ENCODE peak calls at places on chromosomes 16 and 17, in five cellular contexts. One of them, this sample, is unnamed.

GRCh38 chr17:48970865-48971687 is 2.7 kb upstream of the GIP start:
- DNase-seq in left ventricle myocardium inferior: no peak
- DNase-seq in ascending aorta: no peak
- DNase-seq in bronchial epithelial cell: no peak
- DNase-seq in prostate gland: no peak
- DNase-seq in this sample: no peak

GRCh38 chr16:11677959-11678881 is 10.0 kb downstream of the SNN start:
- DNase-seq in ascending aorta: no peak
- DNase-seq in left ventricle myocardium inferior: no peak
- DNase-seq in bronchial epithelial cell: no peak
- DNase-seq in prostate gland: no peak
- DNase-seq in this sample: no peak

GRCh38 chr17:39666231-39666600 is 1.1 kb downstream of the TCAP start:
- DNase-seq in left ventricle myocardium inferior: peak
- DNase-seq in ascending aorta: no peak
- DNase-seq in prostate gland: no peak
- DNase-seq in bronchial epithelial cell: no peak
- DNase-seq in this sample: no peak

GRCh38 chr16:80670170-80670865 is 129.5 kb downstream of the DYNLRB2 start:
- DNase-seq in prostate gland: no peak
- DNase-seq in ascending aorta: no peak
- DNase-seq in left ventricle myocardium inferior: no peak
- DNase-seq in bronchial epithelial cell: no peak
- DNase-seq in this sample: no peak

GRCh38 chr16:57533618-57534336 is 2.6 kb downstream of the CCDC102A start:
- DNase-seq in left ventricle myocardium inferior: no peak
- DNase-seq in ascending aorta: peak
- DNase-seq in prostate gland: no peak
- DNase-seq in bronchial epithelial cell: no peak
- DNase-seq in this sample: no peak

GRCh38 chr17:17180741-17181525 is 25.2 kb downstream of the PLD6 start:
- DNase-seq in bronchial epithelial cell: no peak
- DNase-seq in left ventricle myocardium inferior: peak
- DNase-seq in ascending aorta: no peak
- DNase-seq in prostate gland: no peak
- DNase-seq in this sample: no peak

GRCh38 chr16:35391328-35391727 is 1931.9 kb downstream of the TP53TG3F start:
- DNase-seq in ascending aorta: no peak
- DNase-seq in bronchial epithelial cell: peak
- DNase-seq in prostate gland: peak
- DNase-seq in left ventricle myocardium inferior: peak
- DNase-seq in this sample: peak

GRCh38 chr17:57432507-57433277 is 176.4 kb downstream of the MSI2 start:
- DNase-seq in prostate gland: no peak
- DNase-seq in ascending aorta: no peak
- DNase-seq in bronchial epithelial cell: no peak
- DNase-seq in left ventricle myocardium inferior: no peak
- DNase-seq in this sample: no peak

GRCh38 chr17:32486701-32487459 is at the start of gene CDK5R1:
- DNase-seq in ascending aorta: no peak
- DNase-seq in prostate gland: peak
- DNase-seq in bronchial epithelial cell: no peak
- DNase-seq in left ventricle myocardium inferior: peak
- DNase-seq in this sample: no peak

GRCh38 chr17:17111401-17112393 is 69.4 kb downstream of the MPRIP start:
- DNase-seq in bronchial epithelial cell: no peak
- DNase-seq in left ventricle myocardium inferior: peak
- DNase-seq in ascending aorta: no peak
- DNase-seq in prostate gland: no peak
- DNase-seq in this sample: no peak

GRCh38 chr16:11035096-11035495 is 90.7 kb downstream of the CLEC16A start:
- DNase-seq in prostate gland: no peak
- DNase-seq in left ventricle myocardium inferior: no peak
- DNase-seq in ascending aorta: no peak
- DNase-seq in bronchial epithelial cell: no peak
- DNase-seq in this sample: no peak

GRCh38 chr16:31183432-31184428 is 3.8 kb downstream of the FUS start:
- DNase-seq in ascending aorta: no peak
- DNase-seq in prostate gland: no peak
- DNase-seq in left ventricle myocardium inferior: no peak
- DNase-seq in bronchial epithelial cell: no peak
- DNase-seq in this sample: no peak

GRCh38 chr17:17628388-17629008 is 37.0 kb upstream of the PEMT start:
- DNase-seq in left ventricle myocardium inferior: no peak
- DNase-seq in bronchial epithelial cell: no peak
- DNase-seq in prostate gland: no peak
- DNase-seq in ascending aorta: no peak
- DNase-seq in this sample: peak

GRCh38 chr17:57861737-57862409 is 12.0 kb upstream of the MRPS23 start:
- DNase-seq in bronchial epithelial cell: no peak
- DNase-seq in prostate gland: peak
- DNase-seq in left ventricle myocardium inferior: peak
- DNase-seq in ascending aorta: peak
- DNase-seq in this sample: no peak

GRCh38 chr17:78019367-78019975 is 61.0 kb downstream of the TNRC6C start:
- DNase-seq in bronchial epithelial cell: peak
- DNase-seq in left ventricle myocardium inferior: no peak
- DNase-seq in ascending aorta: no peak
- DNase-seq in prostate gland: no peak
- DNase-seq in this sample: peak

GRCh38 chr17:57612202-57613071 is 132.7 kb downstream of the CCDC182 start:
- DNase-seq in prostate gland: no peak
- DNase-seq in bronchial epithelial cell: no peak
- DNase-seq in ascending aorta: no peak
- DNase-seq in left ventricle myocardium inferior: no peak
- DNase-seq in this sample: no peak

GRCh38 chr16:14405611-14406537 is 224.2 kb downstream of the PARN start:
- DNase-seq in bronchial epithelial cell: no peak
- DNase-seq in left ventricle myocardium inferior: no peak
- DNase-seq in ascending aorta: no peak
- DNase-seq in prostate gland: no peak
- DNase-seq in this sample: peak

GRCh38 chr16:73016488-73016830 is 31.5 kb downstream of the ZFHX3 start:
- DNase-seq in ascending aorta: no peak
- DNase-seq in bronchial epithelial cell: no peak
- DNase-seq in prostate gland: no peak
- DNase-seq in left ventricle myocardium inferior: no peak
- DNase-seq in this sample: peak

GRCh38 chr17:30323895-30324319 is 9.9 kb downstream of the TMIGD1 start:
- DNase-seq in ascending aorta: no peak
- DNase-seq in prostate gland: no peak
- DNase-seq in bronchial epithelial cell: peak
- DNase-seq in left ventricle myocardium inferior: no peak
- DNase-seq in this sample: no peak

GRCh38 chr16:66754211-66754610 is 2.8 kb upstream of the DYNC1LI2 start:
- DNase-seq in prostate gland: no peak
- DNase-seq in bronchial epithelial cell: no peak
- DNase-seq in left ventricle myocardium inferior: no peak
- DNase-seq in ascending aorta: no peak
- DNase-seq in this sample: no peak

GRCh38 chr16:50276801-50277560 is 10.6 kb downstream of the ADCY7 start:
- DNase-seq in ascending aorta: no peak
- DNase-seq in left ventricle myocardium inferior: no peak
- DNase-seq in prostate gland: no peak
- DNase-seq in bronchial epithelial cell: peak
- DNase-seq in this sample: no peak

GRCh38 chr17:64694207-64694606 is 32.1 kb upstream of the SMURF2 start:
- DNase-seq in left ventricle myocardium inferior: peak
- DNase-seq in ascending aorta: peak
- DNase-seq in bronchial epithelial cell: peak
- DNase-seq in prostate gland: peak
- DNase-seq in this sample: no peak

GRCh38 chr16:85171004-85171808 is 58.9 kb upstream of the CIBAR2 start:
- DNase-seq in prostate gland: no peak
- DNase-seq in bronchial epithelial cell: no peak
- DNase-seq in left ventricle myocardium inferior: no peak
- DNase-seq in ascending aorta: no peak
- DNase-seq in this sample: no peak

GRCh38 chr16:82655315-82655714 is 28.5 kb downstream of the CDH13 start:
- DNase-seq in left ventricle myocardium inferior: no peak
- DNase-seq in prostate gland: no peak
- DNase-seq in bronchial epithelial cell: no peak
- DNase-seq in ascending aorta: no peak
- DNase-seq in this sample: no peak

GRCh38 chr16:84648595-84649510 is 542 bp downstream of the KLHL36 start:
- DNase-seq in prostate gland: peak
- DNase-seq in bronchial epithelial cell: no peak
- DNase-seq in ascending aorta: peak
- DNase-seq in left ventricle myocardium inferior: peak
- DNase-seq in this sample: no peak

GRCh38 chr16:24430937-24431760 is 108.2 kb upstream of the RBBP6 start:
- DNase-seq in left ventricle myocardium inferior: no peak
- DNase-seq in bronchial epithelial cell: peak
- DNase-seq in ascending aorta: no peak
- DNase-seq in prostate gland: no peak
- DNase-seq in this sample: peak

GRCh38 chr16:46746821-46747776 is 1.0 kb downstream of the MYLK3 start:
- DNase-seq in prostate gland: no peak
- DNase-seq in bronchial epithelial cell: no peak
- DNase-seq in ascending aorta: no peak
- DNase-seq in left ventricle myocardium inferior: peak
- DNase-seq in this sample: no peak

GRCh38 chr16:12311887-12312286 is 335.4 kb downstream of the SNX29 start:
- DNase-seq in ascending aorta: no peak
- DNase-seq in left ventricle myocardium inferior: no peak
- DNase-seq in bronchial epithelial cell: peak
- DNase-seq in prostate gland: no peak
- DNase-seq in this sample: no peak

GRCh38 chr16:1580256-1580655 is 31.6 kb downstream of the IFT140 start:
- DNase-seq in ascending aorta: no peak
- DNase-seq in prostate gland: no peak
- DNase-seq in bronchial epithelial cell: no peak
- DNase-seq in left ventricle myocardium inferior: no peak
- DNase-seq in this sample: no peak

GRCh38 chr16:82598766-82599165 is 28.0 kb upstream of the CDH13 start:
- DNase-seq in left ventricle myocardium inferior: no peak
- DNase-seq in bronchial epithelial cell: no peak
- DNase-seq in prostate gland: no peak
- DNase-seq in ascending aorta: no peak
- DNase-seq in this sample: no peak

GRCh38 chr17:55238931-55239297 is 25.8 kb upstream of the HLF start:
- DNase-seq in bronchial epithelial cell: no peak
- DNase-seq in prostate gland: no peak
- DNase-seq in left ventricle myocardium inferior: no peak
- DNase-seq in ascending aorta: no peak
- DNase-seq in this sample: no peak
- TF ChIP-seq CTCF in bronchial epithelial cell: no peak
- TF ChIP-seq CTCF in prostate gland: no peak
- TF ChIP-seq CTCF in left ventricle myocardium inferior: peak
- TF ChIP-seq CTCF in ascending aorta: no peak
- TF ChIP-seq CTCF in this sample: no peak

DNA sequence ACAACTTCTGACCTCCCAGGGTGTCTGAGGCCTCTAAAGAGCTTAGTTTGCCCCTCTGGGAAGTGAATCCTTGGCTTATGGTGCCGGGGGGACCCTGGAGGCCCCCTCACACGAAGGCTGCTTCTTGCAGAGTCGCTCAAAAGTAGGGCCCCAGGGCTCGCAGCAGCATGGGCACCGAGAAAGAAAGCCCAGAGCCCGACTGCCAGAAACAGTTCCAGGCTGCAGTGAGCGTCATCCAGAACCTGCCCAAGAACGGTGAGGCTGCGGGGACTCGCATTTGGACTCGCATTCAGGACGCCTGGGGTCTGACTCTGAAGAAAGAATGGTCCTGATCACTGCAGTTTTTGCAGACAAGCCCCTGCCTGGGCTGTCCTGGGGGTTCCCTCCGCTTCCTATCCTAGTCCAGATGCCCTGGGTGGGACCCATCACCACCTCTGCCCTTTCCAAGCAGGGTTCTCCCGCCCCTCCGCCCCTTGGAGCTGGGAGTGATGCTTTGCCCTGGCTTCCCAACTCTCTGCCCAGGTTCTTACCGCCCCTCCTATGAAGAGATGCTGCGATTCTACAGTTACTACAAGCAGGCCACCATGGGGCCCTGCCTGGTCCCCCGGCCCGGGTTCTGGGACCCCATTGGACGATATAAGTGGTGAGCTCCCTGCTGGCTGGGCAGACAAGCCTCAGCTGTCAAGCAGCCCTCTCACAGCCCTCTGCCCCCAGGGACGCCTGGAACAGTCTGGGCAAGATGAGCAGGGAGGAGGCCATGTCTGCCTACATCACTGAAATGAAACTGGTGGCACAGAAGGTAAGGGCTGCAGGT is 698 bp downstream of the ACBD4 start:
- DNase-seq in left ventricle myocardium inferior: peak
- DNase-seq in prostate gland: no peak
- DNase-seq in bronchial epithelial cell: no peak
- DNase-seq in ascending aorta: peak
- DNase-seq in this sample: no peak
- H3K4me3 ChIP-seq in left ventricle myocardium inferior: peak
- H3K4me3 ChIP-seq in prostate gland: peak
- H3K4me3 ChIP-seq in bronchial epithelial cell: peak
- H3K4me3 ChIP-seq in ascending aorta: peak
- H3K4me3 ChIP-seq in this sample: peak

GRCh38 chr16:89357460-89357859 is 132.9 kb downstream of the ANKRD11 start:
- DNase-seq in ascending aorta: no peak
- DNase-seq in prostate gland: no peak
- DNase-seq in bronchial epithelial cell: no peak
- DNase-seq in left ventricle myocardium inferior: peak
- DNase-seq in this sample: no peak
- TF ChIP-seq CTCF in ascending aorta: no peak
- TF ChIP-seq CTCF in prostate gland: no peak
- TF ChIP-seq CTCF in bronchial epithelial cell: no peak
- TF ChIP-seq CTCF in left ventricle myocardium inferior: peak
- TF ChIP-seq CTCF in this sample: no peak

GRCh38 chr17:4551796-4552525 is 3.2 kb downstream of the MYBBP1A start:
- DNase-seq in bronchial epithelial cell: no peak
- DNase-seq in prostate gland: no peak
- DNase-seq in left ventricle myocardium inferior: no peak
- DNase-seq in ascending aorta: no peak
- DNase-seq in this sample: no peak

GRCh38 chr17:4554997-4555799 is at the start of gene MYBBP1A:
- DNase-seq in ascending aorta: peak
- DNase-seq in left ventricle myocardium inferior: peak
- DNase-seq in prostate gland: peak
- DNase-seq in bronchial epithelial cell: peak
- DNase-seq in this sample: peak

GRCh38 chr17:4554441-4554996 is 665 bp downstream of the MYBBP1A start:
- DNase-seq in left ventricle myocardium inferior: no peak
- DNase-seq in bronchial epithelial cell: no peak
- DNase-seq in prostate gland: no peak
- DNase-seq in ascending aorta: no peak
- DNase-seq in this sample: no peak

GRCh38 chr17:4555863-4556646 is 871 bp upstream of the MYBBP1A start:
- DNase-seq in ascending aorta: no peak
- DNase-seq in left ventricle myocardium inferior: no peak
- DNase-seq in bronchial epithelial cell: no peak
- DNase-seq in prostate gland: no peak
- DNase-seq in this sample: no peak

DNA sequence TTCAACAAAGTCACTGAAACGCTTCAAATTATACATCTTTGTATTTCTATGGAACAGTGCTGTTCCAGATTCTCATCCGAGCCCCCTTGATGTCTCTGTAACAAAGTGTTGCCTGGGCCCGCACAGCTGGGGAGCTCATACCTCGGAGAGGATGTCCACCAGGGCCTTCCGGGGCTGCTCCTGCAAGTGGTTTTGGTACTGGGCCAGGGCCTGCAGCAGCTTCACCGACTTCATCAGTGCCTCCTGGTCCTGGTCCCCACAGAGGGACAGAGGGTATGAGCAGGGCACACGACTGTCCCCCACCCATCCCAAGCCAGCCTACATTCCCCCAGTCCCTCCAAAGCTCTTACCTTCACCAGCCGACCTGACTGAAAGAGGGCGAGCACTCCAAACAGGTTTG is 1.5 kb downstream of the MYBBP1A start:
- DNase-seq in bronchial epithelial cell: no peak
- DNase-seq in prostate gland: no peak
- DNase-seq in ascending aorta: no peak
- DNase-seq in left ventricle myocardium inferior: no peak
- DNase-seq in this sample: no peak
- H3K4me3 ChIP-seq in bronchial epithelial cell: peak
- H3K4me3 ChIP-seq in prostate gland: no peak
- H3K4me3 ChIP-seq in ascending aorta: peak
- H3K4me3 ChIP-seq in left ventricle myocardium inferior: no peak
- H3K4me3 ChIP-seq in this sample: peak